ENCODE peak calls at places on chromosomes 7 and 10, in five cellular contexts. U is dorsolateral prefrontal cortex, J is AG04450, N is RWPE1, M is neural progenitor cell. C is an unnamed sample.

GRCh38 chr7:113263749-113264148 is 145.4 kb upstream of the SMIM30 start:
- DNase-seq in N (no peak), J (no peak), M (no peak), U (no peak), C (no peak)

GRCh38 chr7:74569501-74570075 is 87.9 kb upstream of the GTF2I start:
- DNase-seq in M (no peak), J (no peak), U (no peak), N (no peak), C (no peak)

GRCh38 chr10:78375854-78376785 is 342.5 kb downstream of the RPS24 start:
- DNase-seq in M (peak), N (no peak), U (peak), J (no peak), C (no peak)

GRCh38 chr7:85469446-85469970 is 282.7 kb upstream of the SEMA3D start:
- DNase-seq in N (no peak), J (no peak), M (no peak), U (no peak), C (no peak)

GRCh38 chr10:36556468-36556867 is 568.9 kb upstream of the ANKRD30A start:
- DNase-seq in U (no peak), N (no peak), M (no peak), J (no peak), C (no peak)

GRCh38 chr10:11462071-11462470 is 149.4 kb downstream of the USP6NL start:
- DNase-seq in M (no peak), U (no peak), J (no peak), N (no peak), C (no peak)

GRCh38 chr7:128427289-128427891 is 17.6 kb upstream of the IMPDH1 start:
- DNase-seq in N (peak), J (no peak), M (peak), U (no peak), C (no peak)

GRCh38 chr7:54932818-54933543 is 85.8 kb upstream of the EGFR start:
- DNase-seq in J (peak), U (peak), M (peak), N (peak), C (peak)

GRCh38 chr7:3928727-3929515 is 627.9 kb downstream of the SDK1 start:
- DNase-seq in U (no peak), J (no peak), M (no peak), N (no peak), C (no peak)

GRCh38 chr10:23173549-23174074 is 18.5 kb upstream of the PTF1A start:
- DNase-seq in U (no peak), N (no peak), J (no peak), M (peak), C (no peak)

GRCh38 chr10:118471863-118472262 is 123.6 kb downstream of the PRLHR start:
- DNase-seq in M (no peak), N (peak), U (no peak), J (no peak), C (no peak)

GRCh38 chr7:44283381-44284211 is 41.8 kb downstream of the CAMK2B start:
- DNase-seq in U (peak), J (no peak), N (no peak), M (no peak), C (no peak)

GRCh38 chr7:24967696-24968095 is 12.3 kb downstream of the OSBPL3 start:
- DNase-seq in N (no peak), J (no peak), M (no peak), U (no peak), C (no peak)

GRCh38 chr7:44673771-44674170 is 67.3 kb downstream of the OGDH start:
- DNase-seq in U (no peak), J (no peak), N (no peak), M (no peak), C (no peak)

GRCh38 chr7:41224063-41224763 is 478.7 kb downstream of the INHBA start:
- DNase-seq in M (no peak), J (no peak), N (peak), U (no peak), C (no peak)

GRCh38 chr7:133672866-133673265 is 420.0 kb downstream of the EXOC4 start:
- DNase-seq in M (no peak), N (no peak), J (no peak), U (no peak), C (no peak)

GRCh38 chr7:128913856-128914565 is 3.5 kb upstream of the KCP start:
- DNase-seq in M (no peak), U (no peak), N (no peak), J (no peak), C (no peak)

GRCh38 chr7:145169908-145170307 is 334.1 kb upstream of the TPK1 start:
- DNase-seq in M (no peak), N (no peak), U (no peak), J (no peak), C (no peak)

GRCh38 chr10:110363572-110364411 is 59.1 kb upstream of the SMNDC1 start:
- DNase-seq in U (peak), M (peak), N (no peak), J (no peak), C (peak)

GRCh38 chr7:95420996-95421846 is 13.6 kb downstream of the PON2 start:
- DNase-seq in N (no peak), M (no peak), J (peak), U (peak), C (no peak)

GRCh38 chr10:21002097-21002878 is 105.2 kb upstream of the NEBL start:
- DNase-seq in J (no peak), M (no peak), U (no peak), N (peak), C (no peak)

GRCh38 chr7:141071260-141071854 is 2.5 kb upstream of the TMEM178B start:
- DNase-seq in N (peak), M (peak), J (no peak), U (peak), C (no peak)

GRCh38 chr10:43108951-43109350 is 29.3 kb upstream of the CSGALNACT2 start:
- DNase-seq in N (no peak), M (no peak), U (no peak), J (no peak), C (no peak)

GRCh38 chr7:69448071-69448470 is 150.2 kb upstream of the AUTS2 start:
- DNase-seq in N (no peak), J (no peak), U (no peak), M (no peak), C (no peak)

GRCh38 chr10:119222531-119222930 is 15.2 kb downstream of the GRK5 start:
- DNase-seq in J (no peak), M (peak), N (no peak), U (no peak), C (no peak)

GRCh38 chr10:110898391-110898790 is 20.6 kb downstream of the BBIP1 start:
- DNase-seq in U (no peak), N (no peak), M (no peak), J (no peak), C (no peak)

GRCh38 chr7:91875851-91876250 is 4.7 kb downstream of the MTERF1 start:
- DNase-seq in N (no peak), J (no peak), U (no peak), M (no peak), C (no peak)

GRCh38 chr10:76311752-76312699 is 880.6 kb downstream of the LRMDA start:
- DNase-seq in J (no peak), M (peak), N (peak), U (no peak), C (no peak)

GRCh38 chr7:112134039-112134438 is 72.2 kb downstream of the DOCK4 start:
- DNase-seq in J (no peak), N (no peak), U (no peak), M (no peak), C (no peak)

GRCh38 chr7:129238546-129238945 is 13.7 kb downstream of the AHCYL2 start:
- DNase-seq in M (no peak), J (no peak), U (no peak), N (no peak), C (no peak)

GRCh38 chr10:76415559-76415958 is 984.1 kb downstream of the LRMDA start:
- DNase-seq in M (no peak), N (no peak), J (no peak), U (no peak), C (no peak)

GRCh38 chr10:74189999-74190421 is 39.0 kb downstream of the ADK start:
- DNase-seq in N (peak), M (no peak), J (peak), U (no peak), C (no peak)
- H3K27ac ChIP-seq in N (peak), M (no peak), J (peak), U (peak), C (peak)

GRCh38 chr10:69503001-69503895 is 52.0 kb downstream of the TSPAN15 start:
- DNase-seq in J (no peak), N (no peak), U (no peak), M (no peak), C (no peak)
- H3K27ac ChIP-seq in J (no peak), N (no peak), U (no peak), M (no peak), C (no peak)

GRCh38 chr7:40213291-40213690 is 78.5 kb downstream of the SUGCT start:
- DNase-seq in N (no peak), J (no peak), U (no peak), M (no peak), C (no peak)
- H3K27ac ChIP-seq in N (no peak), J (no peak), U (no peak), M (no peak), C (no peak)

GRCh38 chr7:50707607-50708006 is 75.1 kb downstream of the GRB10 start:
- DNase-seq in U (no peak), J (no peak), M (no peak), N (no peak), C (no peak)
- H3K27ac ChIP-seq in U (no peak), J (no peak), M (no peak), N (no peak), C (no peak)

GRCh38 chr10:13700461-13701144 is 113.8 kb downstream of the PRPF18 start:
- DNase-seq in U (no peak), N (no peak), M (no peak), J (no peak), C (no peak)

GRCh38 chr10:13693783-13694450 is 107.2 kb downstream of the PRPF18 start:
- DNase-seq in N (no peak), U (no peak), J (no peak), M (peak), C (no peak)

GRCh38 chr10:13698217-13698616 is 111.5 kb downstream of the PRPF18 start:
- DNase-seq in J (no peak), N (peak), M (no peak), U (no peak), C (no peak)

GRCh38 chr10:13699216-13699615 is 112.5 kb downstream of the PRPF18 start:
- DNase-seq in M (no peak), J (no peak), N (no peak), U (no peak), C (no peak)

DNA sequence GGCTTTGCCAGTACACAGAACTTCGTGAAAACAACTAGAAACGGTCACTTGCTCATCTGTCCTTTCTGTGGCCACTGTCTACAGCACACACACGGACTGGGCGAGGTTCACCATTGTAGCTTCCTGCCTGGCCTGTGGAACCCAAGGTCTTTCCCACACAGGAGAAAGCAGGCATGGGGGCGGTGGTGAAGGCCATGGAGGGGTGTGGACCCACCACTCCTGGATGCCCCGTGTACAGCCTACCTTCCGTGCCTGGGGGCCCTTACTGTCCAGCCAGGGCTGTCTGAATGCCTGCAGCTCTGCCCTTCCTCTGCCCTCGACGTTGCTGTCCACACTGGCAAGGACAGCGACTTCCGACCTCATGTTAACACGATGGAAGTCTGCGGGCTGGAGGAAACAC is 108.8 kb downstream of the PRPF18 start:
- DNase-seq in J (no peak), U (no peak), M (no peak), N (no peak), C (no peak)
- H3K27ac ChIP-seq in J (no peak), U (no peak), M (no peak), N (peak), C (no peak)

GRCh38 chr7:116708861-116709260 is 36.9 kb downstream of the MET start:
- DNase-seq in N (no peak), U (no peak), M (no peak), J (no peak), C (no peak)

GRCh38 chr7:116708248-116708647 is 36.3 kb downstream of the MET start:
- DNase-seq in M (no peak), J (no peak), U (no peak), N (no peak), C (no peak)

GRCh38 chr7:116705419-116705818 is 33.4 kb downstream of the MET start:
- DNase-seq in M (no peak), J (no peak), U (no peak), N (no peak), C (no peak)

GRCh38 chr7:116706668-116707126 is 34.7 kb downstream of the MET start:
- DNase-seq in N (peak), J (no peak), M (no peak), U (no peak), C (no peak)

GRCh38 chr7:116707289-116707688 is 35.3 kb downstream of the MET start:
- DNase-seq in N (no peak), J (no peak), M (no peak), U (no peak), C (no peak)
- H3K27ac ChIP-seq in N (no peak), J (no peak), M (no peak), U (no peak), C (no peak)

GRCh38 chr7:19728731-19729130 is 19.9 kb upstream of the POLR1F start:
- DNase-seq in U (no peak), N (no peak), M (no peak), J (no peak), C (no peak)
- H3K27ac ChIP-seq in U (no peak), N (no peak), M (no peak), J (no peak), C (no peak)

GRCh38 chr7:20132596-20132995 is 84.6 kb downstream of the MACC1 start:
- DNase-seq in M (no peak), U (no peak), N (no peak), J (no peak), C (no peak)
- H3K27ac ChIP-seq in M (no peak), U (no peak), N (no peak), J (no peak), C (no peak)

C was measured in breast epithelium.